ENCODE peak calls at places on chromosomes 7 and 10, in nine cellular contexts. Z is mesendoderm; W is ovary; G is CD8-positive, alpha-beta T cell; O is tibial nerve; S is IMR-90; N is right lobe of liver; B is A549; J is CD8-positive, alpha-beta memory T cell. F is an unnamed sample.

GRCh38 chr7:4200546-4201094 is 481.5 kb upstream of the FOXK1 start:
- DNase-seq in Z (no peak), W (no peak), G (no peak), O (no peak), S (no peak), N (no peak), B (no peak), J (no peak), F (no peak)

GRCh38 chr10:28381465-28381864 is 78.6 kb upstream of the MPP7 start:
- DNase-seq in Z (no peak), W (no peak), G (no peak), O (no peak), S (no peak), N (no peak), B (no peak), J (no peak), F (no peak)

GRCh38 chr10:58955615-58956014 is 220.8 kb upstream of the PHYHIPL start:
- DNase-seq in Z (no peak), W (no peak), G (no peak), O (no peak), S (no peak), N (no peak), B (no peak), J (no peak), F (no peak)

GRCh38 chr10:23370106-23370505 is 25.5 kb upstream of the C10orf67 start:
- DNase-seq in Z (no peak), W (no peak), G (no peak), O (no peak), S (peak; percentile 19), N (no peak), B (no peak), J (no peak), F (no peak)

GRCh38 chr10:110433740-110434139 is 64.0 kb upstream of the DUSP5 start:
- DNase-seq in Z (no peak), W (no peak), G (no peak), O (no peak), S (no peak), N (no peak), B (no peak), J (no peak), F (peak; percentile 58)

GRCh38 chr7:91759205-91759863 is 121.2 kb downstream of the MTERF1 start:
- DNase-seq in Z (peak; percentile 78), W (no peak), G (no peak), O (no peak), S (no peak), N (no peak), B (no peak), J (no peak), F (peak; percentile 87)

GRCh38 chr10:81838950-81839349 is 36.0 kb upstream of the NRG3 start:
- DNase-seq in Z (peak; percentile 56), W (no peak), G (no peak), O (no peak), S (no peak), N (no peak), B (no peak), J (no peak), F (no peak)

GRCh38 chr7:2722591-2722990 is 34.6 kb downstream of the AMZ1 start:
- DNase-seq in Z (no peak), W (peak; percentile 19), G (no peak), O (no peak), S (no peak), N (no peak), B (no peak), J (no peak), F (peak; percentile 19)

GRCh38 chr7:30330134-30331111 is 46.0 kb downstream of the ZNRF2 start:
- DNase-seq in Z (no peak), W (no peak), G (no peak), O (no peak), S (peak; percentile 25), N (no peak), B (no peak), J (peak; percentile 1), F (no peak)

GRCh38 chr7:134941185-134941900 is 45.0 kb upstream of the AGBL3 start:
- DNase-seq in Z (peak; percentile 96), W (no peak), G (no peak), O (no peak), S (peak; percentile 92), N (no peak), B (peak; percentile 20), J (no peak), F (no peak)

GRCh38 chr7:134941947-134942346 is 44.4 kb upstream of the AGBL3 start:
- DNase-seq in Z (peak; percentile 23), W (no peak), G (no peak), O (no peak), S (no peak), N (peak; percentile 57), B (no peak), J (no peak), F (peak; percentile 52)

GRCh38 chr7:134939136-134939535 is 47.2 kb upstream of the AGBL3 start:
- DNase-seq in Z (no peak), W (no peak), G (no peak), O (no peak), S (no peak), N (no peak), B (no peak), J (no peak), F (no peak)

GRCh38 chr7:134942690-134943466 is 43.4 kb upstream of the AGBL3 start:
- DNase-seq in Z (peak; percentile 54), W (no peak), G (no peak), O (no peak), S (no peak), N (no peak), B (no peak), J (no peak), F (no peak)

GRCh38 chr7:134940711-134941110 is 45.6 kb upstream of the AGBL3 start:
- DNase-seq in Z (peak; percentile 49), W (no peak), G (no peak), O (no peak), S (no peak), N (no peak), B (no peak), J (no peak), F (no peak)
- H3K4me1 ChIP-seq in Z (peaks cover 8% of the 10 kb centered on the region), W (peaks cover 1% of the 10 kb centered on the region), G (peaks cover 2% of the 10 kb centered on the region), O (no peaks in the 10 kb centered on the region), S (peaks cover 12% of the 10 kb centered on the region), N (peaks cover 34% of the 10 kb centered on the region), B (peaks cover 41% of the 10 kb centered on the region), J (peaks cover 4% of the 10 kb centered on the region), F (peaks cover 3% of the 10 kb centered on the region)

GRCh38 chr10:35449944-35450343 is 113.6 kb downstream of the CCNY start:
- DNase-seq in Z (no peak), W (no peak), G (no peak), O (no peak), S (no peak), N (no peak), B (no peak), J (no peak), F (no peak)
- H3K4me1 ChIP-seq in Z (peaks cover 11% of the 10 kb centered on the region), W (peaks cover 41% of the 10 kb centered on the region), G (peaks cover 77% of the 10 kb centered on the region), O (peaks cover 3% of the 10 kb centered on the region), S (peaks cover 46% of the 10 kb centered on the region), N (peaks cover 72% of the 10 kb centered on the region), B (peaks cover 76% of the 10 kb centered on the region), J (peaks cover 73% of the 10 kb centered on the region), F (peaks cover 70% of the 10 kb centered on the region)

DNA sequence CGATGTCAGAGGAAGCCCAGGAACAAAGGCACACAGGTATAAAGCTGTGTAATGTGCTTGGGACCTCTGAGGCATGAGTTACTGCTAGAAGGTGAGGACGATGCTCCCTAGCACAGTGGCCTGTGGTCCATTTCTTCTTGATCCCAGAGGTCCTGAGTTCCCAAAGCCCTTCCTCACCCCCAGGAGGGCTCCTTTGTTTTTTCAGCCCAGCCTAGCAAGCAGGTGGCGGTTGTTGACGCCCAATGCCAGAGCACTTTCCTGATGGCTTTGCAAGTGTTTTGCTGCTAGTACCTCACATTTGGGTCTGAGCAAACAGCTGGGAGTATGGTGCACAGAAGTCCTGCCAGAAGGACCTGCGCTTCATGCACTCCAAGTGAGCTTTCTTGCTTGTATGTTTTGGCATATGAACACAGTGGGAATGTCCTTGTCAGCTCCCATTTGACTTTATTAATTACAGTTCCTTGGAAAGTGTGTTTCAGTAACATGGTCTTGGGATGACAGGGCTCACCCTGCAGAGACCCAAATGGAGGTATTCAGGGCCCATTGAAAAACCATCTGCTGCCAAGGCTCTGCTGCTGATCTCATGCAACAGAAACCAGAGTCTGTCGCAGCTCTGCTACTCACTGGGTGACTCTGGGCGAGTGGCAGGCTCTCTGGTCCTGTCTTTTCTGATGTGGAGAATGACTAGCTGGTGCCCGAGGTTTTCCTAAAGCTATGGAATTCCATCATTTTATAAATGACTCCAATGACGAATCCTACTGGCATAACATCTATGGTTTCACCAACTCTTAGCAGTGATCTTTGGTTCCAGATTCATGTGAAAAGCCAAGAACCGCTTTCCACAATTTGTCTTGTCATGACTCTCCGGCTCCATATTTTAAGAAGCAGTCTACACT is 134.9 kb downstream of the ARID5B start:
- DNase-seq in Z (no peak), W (no peak), G (no peak), O (no peak), S (no peak), N (no peak), B (no peak), J (no peak), F (no peak)
- H3K4me1 ChIP-seq in Z (no peaks in the 10 kb centered on the region), W (peaks cover 2% of the 10 kb centered on the region), G (peaks cover 13% of the 10 kb centered on the region), O (no peaks in the 10 kb centered on the region), S (peaks cover 19% of the 10 kb centered on the region), N (peaks cover 15% of the 10 kb centered on the region), B (peaks cover 26% of the 10 kb centered on the region), J (peaks cover 52% of the 10 kb centered on the region), F (peaks cover 19% of the 10 kb centered on the region)

GRCh38 chr10:80187465-80188409 is 17.6 kb downstream of the ANXA11 start:
- DNase-seq in Z (no peak), W (peak; percentile 30), G (peak; percentile 83), O (no peak), S (no peak), N (no peak), B (no peak), J (peak; percentile 64), F (no peak)

GRCh38 chr10:80185522-80186299 is 19.6 kb downstream of the ANXA11 start:
- DNase-seq in Z (no peak), W (no peak), G (no peak), O (no peak), S (no peak), N (no peak), B (no peak), J (no peak), F (no peak)

GRCh38 chr10:80184291-80184690 is 21.0 kb downstream of the ANXA11 start:
- DNase-seq in Z (no peak), W (no peak), G (no peak), O (no peak), S (peak; percentile 53), N (no peak), B (no peak), J (no peak), F (no peak)

GRCh38 chr10:80187060-80187459 is 18.3 kb downstream of the ANXA11 start:
- DNase-seq in Z (no peak), W (peak; percentile 9), G (no peak), O (no peak), S (no peak), N (no peak), B (no peak), J (no peak), F (no peak)

DNA sequence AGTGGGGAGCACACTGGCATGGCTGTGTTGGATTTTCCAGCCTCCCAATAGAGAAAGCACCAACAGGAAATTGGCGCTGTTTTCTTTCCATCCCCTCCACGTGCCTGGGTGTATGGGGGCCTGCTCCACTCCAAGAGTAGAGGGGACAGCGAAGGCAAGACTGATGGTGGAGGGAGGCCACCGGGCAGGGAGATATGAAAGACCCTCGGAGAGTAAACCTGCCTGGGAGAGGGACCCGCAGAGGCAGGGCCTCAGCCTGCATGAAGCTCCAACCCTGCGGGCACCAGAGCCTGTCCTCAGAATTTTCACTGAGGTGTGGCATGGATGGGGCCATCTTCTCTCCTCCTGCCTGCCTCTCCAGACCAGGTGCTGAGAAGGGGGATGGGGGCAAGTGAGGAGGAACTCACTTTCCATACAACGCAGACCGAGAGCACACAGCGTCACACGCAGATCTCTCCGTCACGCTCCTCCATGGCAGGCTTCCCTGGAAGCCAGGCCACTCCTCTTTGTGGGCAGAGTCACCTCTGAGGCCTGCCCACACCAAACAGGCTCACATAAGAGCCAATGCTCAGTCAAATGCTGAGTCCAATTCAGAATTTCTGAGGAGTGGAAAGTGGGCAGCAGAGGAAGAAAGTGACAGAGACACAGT is 18.8 kb downstream of the ANXA11 start:
- DNase-seq in Z (peak; percentile 37), W (peak; percentile 36), G (no peak), O (no peak), S (no peak), N (no peak), B (no peak), J (no peak), F (no peak)
- H3K4me1 ChIP-seq in Z (no peaks in the 10 kb centered on the region), W (peaks cover 19% of the 10 kb centered on the region), G (peaks cover 87% of the 10 kb centered on the region), O (no peaks in the 10 kb centered on the region), S (peaks cover 20% of the 10 kb centered on the region), N (peaks cover 7% of the 10 kb centered on the region), B (peaks cover 7% of the 10 kb centered on the region), J (peaks cover 87% of the 10 kb centered on the region), F (peaks cover 72% of the 10 kb centered on the region)

F was measured in upper lobe of right lung.